ENCODE peak calls at places on chromosomes 13 and 19, in ten cellular contexts. One of them, this sample, is unnamed.

GRCh38 chr19:11453468-11454341 is 18.3 kb downstream of the PRKCSH start:
- DNase-seq in endothelial cell: peak; percentile 39
- DNase-seq in activated CD4-positive, alpha-beta T cell treated with anti-CD3 and anti-CD28 coated beads for 48 hours: peak; percentile 31
- DNase-seq in endothelial cell of umbilical vein: no peak
- DNase-seq in stimulated activated CD8-positive, alpha-beta memory T cell treated with anti-CD3 and anti-CD28 coated beads, Interleukin-7, amount 100 ng/mL, for 1 hour: no peak
- DNase-seq in putamen: no peak
- DNase-seq in neural crest cell: no peak
- DNase-seq in glutamatergic neuron: peak; percentile 54
- DNase-seq in RPMI7951: no peak
- DNase-seq in activated naive CD4-positive, alpha-beta T cell treated with anti-CD3 and anti-CD28 coated beads, Interleukin-2, amount 10 ng/mL, durations not matched to agents 7 days and 5 days: peak; percentile 42
- DNase-seq in this sample: no peak

GRCh38 chr19:4911786-4912672 is 2.7 kb downstream of the UHRF1 start:
- DNase-seq in endothelial cell: peak; percentile 55
- DNase-seq in activated CD4-positive, alpha-beta T cell treated with anti-CD3 and anti-CD28 coated beads for 48 hours: peak; percentile 88
- DNase-seq in endothelial cell of umbilical vein: peak; percentile 83
- DNase-seq in stimulated activated CD8-positive, alpha-beta memory T cell treated with anti-CD3 and anti-CD28 coated beads, Interleukin-7, amount 100 ng/mL, for 1 hour: peak; percentile 35
- DNase-seq in putamen: peak; percentile 52
- DNase-seq in neural crest cell: peak; percentile 54
- DNase-seq in glutamatergic neuron: peak; percentile 45
- DNase-seq in RPMI7951: peak; percentile 99
- DNase-seq in activated naive CD4-positive, alpha-beta T cell treated with anti-CD3 and anti-CD28 coated beads, Interleukin-2, amount 10 ng/mL, durations not matched to agents 7 days and 5 days: peak; percentile 82
- DNase-seq in this sample: peak; percentile 60

GRCh38 chr13:88717946-88718345 is 1046.8 kb downstream of the SLITRK5 start:
- DNase-seq in endothelial cell: no peak
- DNase-seq in activated CD4-positive, alpha-beta T cell treated with anti-CD3 and anti-CD28 coated beads for 48 hours: no peak
- DNase-seq in endothelial cell of umbilical vein: no peak
- DNase-seq in stimulated activated CD8-positive, alpha-beta memory T cell treated with anti-CD3 and anti-CD28 coated beads, Interleukin-7, amount 100 ng/mL, for 1 hour: no peak
- DNase-seq in putamen: no peak
- DNase-seq in neural crest cell: no peak
- DNase-seq in glutamatergic neuron: no peak
- DNase-seq in RPMI7951: no peak
- DNase-seq in activated naive CD4-positive, alpha-beta T cell treated with anti-CD3 and anti-CD28 coated beads, Interleukin-2, amount 10 ng/mL, durations not matched to agents 7 days and 5 days: no peak
- DNase-seq in this sample: no peak

GRCh38 chr13:33508060-33508459 is 222.5 kb upstream of the STARD13 start:
- DNase-seq in endothelial cell: no peak
- DNase-seq in activated CD4-positive, alpha-beta T cell treated with anti-CD3 and anti-CD28 coated beads for 48 hours: no peak
- DNase-seq in endothelial cell of umbilical vein: no peak
- DNase-seq in stimulated activated CD8-positive, alpha-beta memory T cell treated with anti-CD3 and anti-CD28 coated beads, Interleukin-7, amount 100 ng/mL, for 1 hour: no peak
- DNase-seq in putamen: no peak
- DNase-seq in neural crest cell: no peak
- DNase-seq in glutamatergic neuron: no peak
- DNase-seq in RPMI7951: no peak
- DNase-seq in activated naive CD4-positive, alpha-beta T cell treated with anti-CD3 and anti-CD28 coated beads, Interleukin-2, amount 10 ng/mL, durations not matched to agents 7 days and 5 days: no peak
- DNase-seq in this sample: no peak

GRCh38 chr13:94708031-94708571 is 4.2 kb downstream of the SOX21 start:
- DNase-seq in endothelial cell: no peak
- DNase-seq in activated CD4-positive, alpha-beta T cell treated with anti-CD3 and anti-CD28 coated beads for 48 hours: peak; percentile 12
- DNase-seq in endothelial cell of umbilical vein: no peak
- DNase-seq in stimulated activated CD8-positive, alpha-beta memory T cell treated with anti-CD3 and anti-CD28 coated beads, Interleukin-7, amount 100 ng/mL, for 1 hour: no peak
- DNase-seq in putamen: peak; percentile 67
- DNase-seq in neural crest cell: peak; percentile 58
- DNase-seq in glutamatergic neuron: peak; percentile 28
- DNase-seq in RPMI7951: no peak
- DNase-seq in activated naive CD4-positive, alpha-beta T cell treated with anti-CD3 and anti-CD28 coated beads, Interleukin-2, amount 10 ng/mL, durations not matched to agents 7 days and 5 days: no peak
- DNase-seq in this sample: peak; percentile 60

GRCh38 chr13:29067306-29067945 is 247.3 kb downstream of the MTUS2 start:
- DNase-seq in endothelial cell: no peak
- DNase-seq in activated CD4-positive, alpha-beta T cell treated with anti-CD3 and anti-CD28 coated beads for 48 hours: no peak
- DNase-seq in endothelial cell of umbilical vein: no peak
- DNase-seq in stimulated activated CD8-positive, alpha-beta memory T cell treated with anti-CD3 and anti-CD28 coated beads, Interleukin-7, amount 100 ng/mL, for 1 hour: no peak
- DNase-seq in putamen: peak; percentile 42
- DNase-seq in neural crest cell: no peak
- DNase-seq in glutamatergic neuron: no peak
- DNase-seq in RPMI7951: no peak
- DNase-seq in activated naive CD4-positive, alpha-beta T cell treated with anti-CD3 and anti-CD28 coated beads, Interleukin-2, amount 10 ng/mL, durations not matched to agents 7 days and 5 days: no peak
- DNase-seq in this sample: no peak

GRCh38 chr19:1455002-1455335 is 5.0 kb downstream of the APC2 start:
- DNase-seq in endothelial cell: no peak
- DNase-seq in activated CD4-positive, alpha-beta T cell treated with anti-CD3 and anti-CD28 coated beads for 48 hours: no peak
- DNase-seq in endothelial cell of umbilical vein: peak; percentile 86
- DNase-seq in stimulated activated CD8-positive, alpha-beta memory T cell treated with anti-CD3 and anti-CD28 coated beads, Interleukin-7, amount 100 ng/mL, for 1 hour: no peak
- DNase-seq in putamen: no peak
- DNase-seq in neural crest cell: no peak
- DNase-seq in glutamatergic neuron: no peak
- DNase-seq in RPMI7951: no peak
- DNase-seq in activated naive CD4-positive, alpha-beta T cell treated with anti-CD3 and anti-CD28 coated beads, Interleukin-2, amount 10 ng/mL, durations not matched to agents 7 days and 5 days: peak; percentile 41
- DNase-seq in this sample: no peak

GRCh38 chr13:45004096-45004495 is 14.8 kb downstream of the GPALPP1 start:
- DNase-seq in endothelial cell: no peak
- DNase-seq in activated CD4-positive, alpha-beta T cell treated with anti-CD3 and anti-CD28 coated beads for 48 hours: no peak
- DNase-seq in endothelial cell of umbilical vein: no peak
- DNase-seq in stimulated activated CD8-positive, alpha-beta memory T cell treated with anti-CD3 and anti-CD28 coated beads, Interleukin-7, amount 100 ng/mL, for 1 hour: no peak
- DNase-seq in putamen: no peak
- DNase-seq in neural crest cell: no peak
- DNase-seq in glutamatergic neuron: no peak
- DNase-seq in RPMI7951: peak; percentile 5
- DNase-seq in activated naive CD4-positive, alpha-beta T cell treated with anti-CD3 and anti-CD28 coated beads, Interleukin-2, amount 10 ng/mL, durations not matched to agents 7 days and 5 days: no peak
- DNase-seq in this sample: no peak

GRCh38 chr19:37329686-37330085 is 41.2 kb upstream of the ZNF527 start:
- DNase-seq in endothelial cell: peak; percentile 10
- DNase-seq in activated CD4-positive, alpha-beta T cell treated with anti-CD3 and anti-CD28 coated beads for 48 hours: no peak
- DNase-seq in endothelial cell of umbilical vein: no peak
- DNase-seq in stimulated activated CD8-positive, alpha-beta memory T cell treated with anti-CD3 and anti-CD28 coated beads, Interleukin-7, amount 100 ng/mL, for 1 hour: no peak
- DNase-seq in putamen: no peak
- DNase-seq in neural crest cell: no peak
- DNase-seq in glutamatergic neuron: no peak
- DNase-seq in RPMI7951: peak; percentile 22
- DNase-seq in activated naive CD4-positive, alpha-beta T cell treated with anti-CD3 and anti-CD28 coated beads, Interleukin-2, amount 10 ng/mL, durations not matched to agents 7 days and 5 days: no peak
- DNase-seq in this sample: no peak

GRCh38 chr19:7736148-7736547 is 4.2 kb upstream of the CLEC4G start:
- DNase-seq in endothelial cell: no peak
- DNase-seq in activated CD4-positive, alpha-beta T cell treated with anti-CD3 and anti-CD28 coated beads for 48 hours: no peak
- DNase-seq in endothelial cell of umbilical vein: no peak
- DNase-seq in stimulated activated CD8-positive, alpha-beta memory T cell treated with anti-CD3 and anti-CD28 coated beads, Interleukin-7, amount 100 ng/mL, for 1 hour: no peak
- DNase-seq in putamen: no peak
- DNase-seq in neural crest cell: no peak
- DNase-seq in glutamatergic neuron: no peak
- DNase-seq in RPMI7951: no peak
- DNase-seq in activated naive CD4-positive, alpha-beta T cell treated with anti-CD3 and anti-CD28 coated beads, Interleukin-2, amount 10 ng/mL, durations not matched to agents 7 days and 5 days: no peak
- DNase-seq in this sample: no peak

GRCh38 chr13:112991611-112992010 is 22.6 kb downstream of the MCF2L start:
- DNase-seq in endothelial cell: no peak
- DNase-seq in activated CD4-positive, alpha-beta T cell treated with anti-CD3 and anti-CD28 coated beads for 48 hours: no peak
- DNase-seq in endothelial cell of umbilical vein: no peak
- DNase-seq in stimulated activated CD8-positive, alpha-beta memory T cell treated with anti-CD3 and anti-CD28 coated beads, Interleukin-7, amount 100 ng/mL, for 1 hour: no peak
- DNase-seq in putamen: no peak
- DNase-seq in neural crest cell: no peak
- DNase-seq in glutamatergic neuron: no peak
- DNase-seq in RPMI7951: no peak
- DNase-seq in activated naive CD4-positive, alpha-beta T cell treated with anti-CD3 and anti-CD28 coated beads, Interleukin-2, amount 10 ng/mL, durations not matched to agents 7 days and 5 days: no peak
- DNase-seq in this sample: no peak

GRCh38 chr19:18494267-18494607 is 27.6 kb downstream of the ELL start:
- DNase-seq in endothelial cell: no peak
- DNase-seq in activated CD4-positive, alpha-beta T cell treated with anti-CD3 and anti-CD28 coated beads for 48 hours: no peak
- DNase-seq in endothelial cell of umbilical vein: no peak
- DNase-seq in stimulated activated CD8-positive, alpha-beta memory T cell treated with anti-CD3 and anti-CD28 coated beads, Interleukin-7, amount 100 ng/mL, for 1 hour: no peak
- DNase-seq in putamen: no peak
- DNase-seq in neural crest cell: no peak
- DNase-seq in glutamatergic neuron: no peak
- DNase-seq in RPMI7951: no peak
- DNase-seq in activated naive CD4-positive, alpha-beta T cell treated with anti-CD3 and anti-CD28 coated beads, Interleukin-2, amount 10 ng/mL, durations not matched to agents 7 days and 5 days: no peak
- DNase-seq in this sample: no peak

GRCh38 chr19:4066176-4066606 is 508 bp downstream of the ZBTB7A start:
- DNase-seq in endothelial cell: peak; percentile 33
- DNase-seq in activated CD4-positive, alpha-beta T cell treated with anti-CD3 and anti-CD28 coated beads for 48 hours: peak; percentile 57
- DNase-seq in endothelial cell of umbilical vein: no peak
- DNase-seq in stimulated activated CD8-positive, alpha-beta memory T cell treated with anti-CD3 and anti-CD28 coated beads, Interleukin-7, amount 100 ng/mL, for 1 hour: no peak
- DNase-seq in putamen: no peak
- DNase-seq in neural crest cell: no peak
- DNase-seq in glutamatergic neuron: no peak
- DNase-seq in RPMI7951: no peak
- DNase-seq in activated naive CD4-positive, alpha-beta T cell treated with anti-CD3 and anti-CD28 coated beads, Interleukin-2, amount 10 ng/mL, durations not matched to agents 7 days and 5 days: no peak
- DNase-seq in this sample: no peak

GRCh38 chr13:29284726-29285125 is 310.8 kb downstream of the SLC7A1 start:
- DNase-seq in endothelial cell: no peak
- DNase-seq in activated CD4-positive, alpha-beta T cell treated with anti-CD3 and anti-CD28 coated beads for 48 hours: no peak
- DNase-seq in endothelial cell of umbilical vein: no peak
- DNase-seq in stimulated activated CD8-positive, alpha-beta memory T cell treated with anti-CD3 and anti-CD28 coated beads, Interleukin-7, amount 100 ng/mL, for 1 hour: no peak
- DNase-seq in putamen: no peak
- DNase-seq in neural crest cell: no peak
- DNase-seq in glutamatergic neuron: no peak
- DNase-seq in RPMI7951: no peak
- DNase-seq in activated naive CD4-positive, alpha-beta T cell treated with anti-CD3 and anti-CD28 coated beads, Interleukin-2, amount 10 ng/mL, durations not matched to agents 7 days and 5 days: no peak
- DNase-seq in this sample: no peak

GRCh38 chr13:60679928-60680693 is 283.1 kb downstream of the TDRD3 start:
- DNase-seq in endothelial cell: no peak
- DNase-seq in activated CD4-positive, alpha-beta T cell treated with anti-CD3 and anti-CD28 coated beads for 48 hours: no peak
- DNase-seq in endothelial cell of umbilical vein: peak; percentile 79
- DNase-seq in stimulated activated CD8-positive, alpha-beta memory T cell treated with anti-CD3 and anti-CD28 coated beads, Interleukin-7, amount 100 ng/mL, for 1 hour: no peak
- DNase-seq in putamen: no peak
- DNase-seq in neural crest cell: no peak
- DNase-seq in glutamatergic neuron: no peak
- DNase-seq in RPMI7951: no peak
- DNase-seq in activated naive CD4-positive, alpha-beta T cell treated with anti-CD3 and anti-CD28 coated beads, Interleukin-2, amount 10 ng/mL, durations not matched to agents 7 days and 5 days: no peak
- DNase-seq in this sample: no peak

GRCh38 chr19:23597661-23598060 is 89.4 kb downstream of the ZNF675 start:
- DNase-seq in endothelial cell: no peak
- DNase-seq in activated CD4-positive, alpha-beta T cell treated with anti-CD3 and anti-CD28 coated beads for 48 hours: no peak
- DNase-seq in endothelial cell of umbilical vein: no peak
- DNase-seq in stimulated activated CD8-positive, alpha-beta memory T cell treated with anti-CD3 and anti-CD28 coated beads, Interleukin-7, amount 100 ng/mL, for 1 hour: no peak
- DNase-seq in putamen: no peak
- DNase-seq in neural crest cell: no peak
- DNase-seq in glutamatergic neuron: no peak
- DNase-seq in RPMI7951: no peak
- DNase-seq in activated naive CD4-positive, alpha-beta T cell treated with anti-CD3 and anti-CD28 coated beads, Interleukin-2, amount 10 ng/mL, durations not matched to agents 7 days and 5 days: no peak
- DNase-seq in this sample: no peak

GRCh38 chr19:17402982-17403855 is 2.2 kb downstream of the BST2 start:
- DNase-seq in endothelial cell: peak; percentile 67
- DNase-seq in activated CD4-positive, alpha-beta T cell treated with anti-CD3 and anti-CD28 coated beads for 48 hours: peak; percentile 71
- DNase-seq in endothelial cell of umbilical vein: peak; percentile 28
- DNase-seq in stimulated activated CD8-positive, alpha-beta memory T cell treated with anti-CD3 and anti-CD28 coated beads, Interleukin-7, amount 100 ng/mL, for 1 hour: no peak
- DNase-seq in putamen: no peak
- DNase-seq in neural crest cell: peak; percentile 57
- DNase-seq in glutamatergic neuron: peak; percentile 62
- DNase-seq in RPMI7951: no peak
- DNase-seq in activated naive CD4-positive, alpha-beta T cell treated with anti-CD3 and anti-CD28 coated beads, Interleukin-2, amount 10 ng/mL, durations not matched to agents 7 days and 5 days: peak; percentile 59
- DNase-seq in this sample: peak; percentile 94

GRCh38 chr13:112885782-112886268 is 83.2 kb upstream of the MCF2L start:
- DNase-seq in endothelial cell: peak; percentile 69
- DNase-seq in activated CD4-positive, alpha-beta T cell treated with anti-CD3 and anti-CD28 coated beads for 48 hours: no peak
- DNase-seq in endothelial cell of umbilical vein: peak; percentile 83
- DNase-seq in stimulated activated CD8-positive, alpha-beta memory T cell treated with anti-CD3 and anti-CD28 coated beads, Interleukin-7, amount 100 ng/mL, for 1 hour: no peak
- DNase-seq in putamen: no peak
- DNase-seq in neural crest cell: peak; percentile 72
- DNase-seq in glutamatergic neuron: peak; percentile 90
- DNase-seq in RPMI7951: peak; percentile 81
- DNase-seq in activated naive CD4-positive, alpha-beta T cell treated with anti-CD3 and anti-CD28 coated beads, Interleukin-2, amount 10 ng/mL, durations not matched to agents 7 days and 5 days: no peak
- DNase-seq in this sample: no peak

GRCh38 chr13:110108348-110109139 is 198.4 kb downstream of the COL4A1 start:
- DNase-seq in endothelial cell: peak; percentile 77
- DNase-seq in activated CD4-positive, alpha-beta T cell treated with anti-CD3 and anti-CD28 coated beads for 48 hours: no peak
- DNase-seq in endothelial cell of umbilical vein: peak; percentile 46
- DNase-seq in stimulated activated CD8-positive, alpha-beta memory T cell treated with anti-CD3 and anti-CD28 coated beads, Interleukin-7, amount 100 ng/mL, for 1 hour: no peak
- DNase-seq in putamen: peak; percentile 44
- DNase-seq in neural crest cell: peak; percentile 51
- DNase-seq in glutamatergic neuron: peak; percentile 84
- DNase-seq in RPMI7951: peak; percentile 66
- DNase-seq in activated naive CD4-positive, alpha-beta T cell treated with anti-CD3 and anti-CD28 coated beads, Interleukin-2, amount 10 ng/mL, durations not matched to agents 7 days and 5 days: no peak
- DNase-seq in this sample: peak; percentile 38

GRCh38 chr19:19381007-19381926 is 24.2 kb upstream of the GATAD2A start:
- DNase-seq in endothelial cell: no peak
- DNase-seq in activated CD4-positive, alpha-beta T cell treated with anti-CD3 and anti-CD28 coated beads for 48 hours: no peak
- DNase-seq in endothelial cell of umbilical vein: no peak
- DNase-seq in stimulated activated CD8-positive, alpha-beta memory T cell treated with anti-CD3 and anti-CD28 coated beads, Interleukin-7, amount 100 ng/mL, for 1 hour: no peak
- DNase-seq in putamen: no peak
- DNase-seq in neural crest cell: no peak
- DNase-seq in glutamatergic neuron: no peak
- DNase-seq in RPMI7951: no peak
- DNase-seq in activated naive CD4-positive, alpha-beta T cell treated with anti-CD3 and anti-CD28 coated beads, Interleukin-2, amount 10 ng/mL, durations not matched to agents 7 days and 5 days: no peak
- DNase-seq in this sample: no peak

GRCh38 chr19:41864374-41864773 is 4.3 kb downstream of the RPS19 start:
- DNase-seq in endothelial cell: no peak
- DNase-seq in activated CD4-positive, alpha-beta T cell treated with anti-CD3 and anti-CD28 coated beads for 48 hours: no peak
- DNase-seq in endothelial cell of umbilical vein: no peak
- DNase-seq in stimulated activated CD8-positive, alpha-beta memory T cell treated with anti-CD3 and anti-CD28 coated beads, Interleukin-7, amount 100 ng/mL, for 1 hour: no peak
- DNase-seq in putamen: no peak
- DNase-seq in neural crest cell: no peak
- DNase-seq in glutamatergic neuron: no peak
- DNase-seq in RPMI7951: no peak
- DNase-seq in activated naive CD4-positive, alpha-beta T cell treated with anti-CD3 and anti-CD28 coated beads, Interleukin-2, amount 10 ng/mL, durations not matched to agents 7 days and 5 days: no peak
- DNase-seq in this sample: no peak

GRCh38 chr13:31105020-31105800 is 56.5 kb downstream of the HSPH1 start:
- DNase-seq in endothelial cell: peak; percentile 15
- DNase-seq in activated CD4-positive, alpha-beta T cell treated with anti-CD3 and anti-CD28 coated beads for 48 hours: no peak
- DNase-seq in endothelial cell of umbilical vein: no peak
- DNase-seq in stimulated activated CD8-positive, alpha-beta memory T cell treated with anti-CD3 and anti-CD28 coated beads, Interleukin-7, amount 100 ng/mL, for 1 hour: no peak
- DNase-seq in putamen: no peak
- DNase-seq in neural crest cell: no peak
- DNase-seq in glutamatergic neuron: no peak
- DNase-seq in RPMI7951: no peak
- DNase-seq in activated naive CD4-positive, alpha-beta T cell treated with anti-CD3 and anti-CD28 coated beads, Interleukin-2, amount 10 ng/mL, durations not matched to agents 7 days and 5 days: no peak
- DNase-seq in this sample: no peak

GRCh38 chr13:106417467-106418110 is 117.9 kb downstream of the EFNB2 start:
- DNase-seq in endothelial cell: no peak
- DNase-seq in activated CD4-positive, alpha-beta T cell treated with anti-CD3 and anti-CD28 coated beads for 48 hours: no peak
- DNase-seq in endothelial cell of umbilical vein: no peak
- DNase-seq in stimulated activated CD8-positive, alpha-beta memory T cell treated with anti-CD3 and anti-CD28 coated beads, Interleukin-7, amount 100 ng/mL, for 1 hour: no peak
- DNase-seq in putamen: no peak
- DNase-seq in neural crest cell: no peak
- DNase-seq in glutamatergic neuron: no peak
- DNase-seq in RPMI7951: peak; percentile 49
- DNase-seq in activated naive CD4-positive, alpha-beta T cell treated with anti-CD3 and anti-CD28 coated beads, Interleukin-2, amount 10 ng/mL, durations not matched to agents 7 days and 5 days: no peak
- DNase-seq in this sample: no peak

GRCh38 chr19:20423381-20424207 is 142.0 kb downstream of the ZNF737 start:
- DNase-seq in endothelial cell: peak; percentile 50
- DNase-seq in activated CD4-positive, alpha-beta T cell treated with anti-CD3 and anti-CD28 coated beads for 48 hours: peak; percentile 52
- DNase-seq in endothelial cell of umbilical vein: no peak
- DNase-seq in stimulated activated CD8-positive, alpha-beta memory T cell treated with anti-CD3 and anti-CD28 coated beads, Interleukin-7, amount 100 ng/mL, for 1 hour: peak; percentile 0
- DNase-seq in putamen: peak; percentile 62
- DNase-seq in neural crest cell: peak; percentile 3
- DNase-seq in glutamatergic neuron: peak; percentile 60
- DNase-seq in RPMI7951: peak; percentile 77
- DNase-seq in activated naive CD4-positive, alpha-beta T cell treated with anti-CD3 and anti-CD28 coated beads, Interleukin-2, amount 10 ng/mL, durations not matched to agents 7 days and 5 days: peak; percentile 55
- DNase-seq in this sample: no peak

GRCh38 chr13:44280461-44280860 is 93.2 kb upstream of the SERP2 start:
- DNase-seq in endothelial cell: no peak
- DNase-seq in activated CD4-positive, alpha-beta T cell treated with anti-CD3 and anti-CD28 coated beads for 48 hours: no peak
- DNase-seq in endothelial cell of umbilical vein: no peak
- DNase-seq in stimulated activated CD8-positive, alpha-beta memory T cell treated with anti-CD3 and anti-CD28 coated beads, Interleukin-7, amount 100 ng/mL, for 1 hour: no peak
- DNase-seq in putamen: no peak
- DNase-seq in neural crest cell: no peak
- DNase-seq in glutamatergic neuron: no peak
- DNase-seq in RPMI7951: peak; percentile 69
- DNase-seq in activated naive CD4-positive, alpha-beta T cell treated with anti-CD3 and anti-CD28 coated beads, Interleukin-2, amount 10 ng/mL, durations not matched to agents 7 days and 5 days: no peak
- DNase-seq in this sample: no peak

GRCh38 chr19:49637865-49638350 is 2.0 kb downstream of the RRAS start:
- DNase-seq in endothelial cell: peak; percentile 33
- DNase-seq in activated CD4-positive, alpha-beta T cell treated with anti-CD3 and anti-CD28 coated beads for 48 hours: no peak
- DNase-seq in endothelial cell of umbilical vein: peak; percentile 67
- DNase-seq in stimulated activated CD8-positive, alpha-beta memory T cell treated with anti-CD3 and anti-CD28 coated beads, Interleukin-7, amount 100 ng/mL, for 1 hour: no peak
- DNase-seq in putamen: no peak
- DNase-seq in neural crest cell: no peak
- DNase-seq in glutamatergic neuron: peak; percentile 60
- DNase-seq in RPMI7951: peak; percentile 87
- DNase-seq in activated naive CD4-positive, alpha-beta T cell treated with anti-CD3 and anti-CD28 coated beads, Interleukin-2, amount 10 ng/mL, durations not matched to agents 7 days and 5 days: peak; percentile 47
- DNase-seq in this sample: no peak

GRCh38 chr19:17524651-17525050 is 13.2 kb downstream of the PGLS start:
- DNase-seq in endothelial cell: no peak
- DNase-seq in activated CD4-positive, alpha-beta T cell treated with anti-CD3 and anti-CD28 coated beads for 48 hours: no peak
- DNase-seq in endothelial cell of umbilical vein: no peak
- DNase-seq in stimulated activated CD8-positive, alpha-beta memory T cell treated with anti-CD3 and anti-CD28 coated beads, Interleukin-7, amount 100 ng/mL, for 1 hour: no peak
- DNase-seq in putamen: no peak
- DNase-seq in neural crest cell: no peak
- DNase-seq in glutamatergic neuron: no peak
- DNase-seq in RPMI7951: no peak
- DNase-seq in activated naive CD4-positive, alpha-beta T cell treated with anti-CD3 and anti-CD28 coated beads, Interleukin-2, amount 10 ng/mL, durations not matched to agents 7 days and 5 days: no peak
- DNase-seq in this sample: no peak

GRCh38 chr13:113581871-113582270 is 2.7 kb upstream of the TFDP1 start:
- DNase-seq in endothelial cell: no peak
- DNase-seq in activated CD4-positive, alpha-beta T cell treated with anti-CD3 and anti-CD28 coated beads for 48 hours: no peak
- DNase-seq in endothelial cell of umbilical vein: no peak
- DNase-seq in stimulated activated CD8-positive, alpha-beta memory T cell treated with anti-CD3 and anti-CD28 coated beads, Interleukin-7, amount 100 ng/mL, for 1 hour: no peak
- DNase-seq in putamen: no peak
- DNase-seq in neural crest cell: no peak
- DNase-seq in glutamatergic neuron: no peak
- DNase-seq in RPMI7951: no peak
- DNase-seq in activated naive CD4-positive, alpha-beta T cell treated with anti-CD3 and anti-CD28 coated beads, Interleukin-2, amount 10 ng/mL, durations not matched to agents 7 days and 5 days: peak; percentile 3
- DNase-seq in this sample: no peak

This sample was measured in HEK293T.